ENCODE peak calls at places on chromosomes 7 and 10, in five cellular contexts. K, P, R, Q and N are unnamed samples.

GRCh38 chr10:87659571-87660483 is at the start of gene PAPSS2:
- DNase-seq in K (no peak), P (no peak), R (no peak), Q (no peak), N (no peak)

GRCh38 chr10:108051218-108051617 is 886.7 kb upstream of the SORCS1 start:
- DNase-seq in K (no peak), P (no peak), R (no peak), Q (no peak), N (no peak)

GRCh38 chr10:3531097-3531645 is 253.8 kb downstream of the KLF6 start:
- DNase-seq in K (no peak), P (no peak), R (no peak), Q (no peak), N (no peak)

GRCh38 chr7:115300228-115300870 is 378.5 kb downstream of the MDFIC start:
- DNase-seq in K (no peak), P (no peak), R (peak), Q (no peak), N (no peak)

GRCh38 chr10:75261813-75262725 is 26.3 kb upstream of the COMTD1 start:
- DNase-seq in K (no peak), P (no peak), R (peak), Q (no peak), N (no peak)

GRCh38 chr10:112775892-112776679 is 174.0 kb upstream of the TCF7L2 start:
- DNase-seq in K (no peak), P (no peak), R (no peak), Q (no peak), N (no peak)

GRCh38 chr10:90885176-90885575 is 13.4 kb downstream of the RPP30 start:
- DNase-seq in K (no peak), P (no peak), R (peak), Q (no peak), N (no peak)

GRCh38 chr7:35546691-35547090 is 148.2 kb downstream of the HERPUD2 start:
- DNase-seq in K (no peak), P (no peak), R (no peak), Q (no peak), N (no peak)

GRCh38 chr7:20229652-20230500 is 12.7 kb upstream of the MACC1 start:
- DNase-seq in K (no peak), P (no peak), R (peak), Q (no peak), N (no peak)